ENCODE peak calls at places on chromosomes 1 and 21, in four cellular contexts. B, F, W and P are unnamed samples.

GRCh38 chr1:116529199-116529616 is 41.6 kb downstream of the CD58 start:
- DNase-seq in B (no peak), F (no peak), W (no peak), P (no peak)

GRCh38 chr1:217534566-217534965 is 96.3 kb downstream of the GPATCH2 start:
- DNase-seq in B (no peak), F (no peak), W (no peak), P (no peak)

GRCh38 chr1:67768480-67768879 is 64.8 kb downstream of the GNG12 start:
- DNase-seq in B (no peak), F (no peak), W (no peak), P (no peak)

GRCh38 chr1:19625264-19625663 is 18.8 kb upstream of the NBL1 start:
- DNase-seq in B (no peak), F (no peak), W (no peak), P (no peak)

GRCh38 chr1:24641646-24642151 is 1.4 kb upstream of the SRRM1 start:
- DNase-seq in B (no peak), F (peak; percentile 68), W (peak; percentile 28), P (peak; percentile 30)

GRCh38 chr1:17944606-17945005 is 163.0 kb upstream of the IGSF21 start:
- DNase-seq in B (no peak), F (no peak), W (no peak), P (no peak)

GRCh38 chr1:232752365-232752764 is 52.9 kb upstream of the MAP10 start:
- DNase-seq in B (no peak), F (no peak), W (no peak), P (no peak)

GRCh38 chr1:77536813-77537212 is 145.6 kb downstream of the ZZZ3 start:
- DNase-seq in B (peak; percentile 36), F (no peak), W (peak; percentile 81), P (peak; percentile 90)

GRCh38 chr1:116915182-116915611 is 5.5 kb downstream of the PTGFRN start:
- DNase-seq in B (no peak), F (no peak), W (no peak), P (no peak)

GRCh38 chr1:155168456-155169210 is 4.5 kb downstream of the KRTCAP2 start:
- DNase-seq in B (no peak), F (no peak), W (no peak), P (no peak)

DNA sequence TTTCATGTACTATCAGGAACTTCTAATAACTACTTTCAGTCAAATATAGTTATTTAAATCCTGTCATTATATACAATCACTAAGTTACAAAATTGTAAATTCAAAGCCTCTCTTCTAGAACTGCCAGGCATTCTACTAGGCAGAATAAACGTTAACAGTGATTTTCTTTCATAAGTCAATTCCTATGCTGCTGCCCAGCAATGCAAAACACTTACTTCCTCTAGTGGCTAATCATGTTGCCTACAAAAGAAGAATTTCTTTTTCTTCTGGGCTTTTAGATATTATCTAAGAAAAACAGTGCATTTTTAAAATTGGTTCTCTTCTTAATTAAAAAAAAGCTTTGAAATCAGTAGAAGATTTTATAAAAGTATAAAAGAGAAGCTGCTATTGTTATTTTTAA is 509.8 kb upstream of the ADAMTS5 start:
- DNase-seq in B (no peak), F (no peak), W (peak; percentile 28), P (no peak)
- TF ChIP-seq CTCF in B (no peak), F (peak; percentile 19), W (peak; percentile 10), P (peak; percentile 62)

GRCh38 chr1:28887418-28887834 is 26.9 kb upstream of the EPB41 start:
- DNase-seq in B (no peak), F (peak; percentile 66), W (no peak), P (no peak)
- H3K27ac ChIP-seq in B (peak overlapping the region; percentile 91), F (peak overlapping the region; percentile 87), W (peak overlapping the region; percentile 57), P (peak overlapping the region; percentile 85)

DNA sequence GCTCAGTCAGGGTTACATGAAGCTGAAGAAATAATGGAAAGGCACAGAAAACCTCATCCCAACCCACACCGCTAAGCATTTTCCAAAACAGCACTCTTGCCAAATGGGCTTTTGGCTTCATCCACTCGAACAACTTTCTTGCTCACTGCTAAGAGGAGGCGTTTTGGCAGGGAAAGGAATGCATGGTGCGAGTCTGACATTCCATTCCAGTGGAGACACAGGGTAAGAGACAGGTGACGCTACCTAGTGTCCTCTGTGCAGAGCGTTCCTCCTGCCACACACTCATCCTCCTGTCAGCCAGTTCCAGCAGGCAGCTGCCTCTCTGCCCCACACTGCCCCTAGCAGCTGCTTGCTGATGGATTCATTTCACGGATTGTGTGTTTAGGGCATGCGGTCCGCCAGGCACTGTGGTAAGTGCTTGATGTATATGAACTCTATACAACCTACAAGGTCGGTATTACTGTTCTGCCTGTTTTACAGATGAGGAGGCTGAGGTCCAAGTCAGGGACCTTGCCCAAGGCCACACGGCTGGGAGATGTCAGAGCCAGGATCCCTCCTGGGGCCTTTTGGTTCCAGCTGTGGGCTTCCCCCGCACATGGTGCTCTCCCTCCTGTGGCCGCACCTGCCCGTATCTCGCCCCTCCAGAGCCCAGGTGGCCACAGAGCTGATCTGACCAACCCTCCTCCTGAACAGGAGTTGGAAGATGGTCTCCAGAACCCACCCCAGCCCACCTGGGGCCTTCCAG is 25.7 kb upstream of the BACE2 start:
- DNase-seq in B (peak; percentile 5), F (no peak), W (no peak), P (peak; percentile 96)
- TF ChIP-seq CTCF in B (no peak), F (no peak), W (no peak), P (peak; percentile 51)

DNA sequence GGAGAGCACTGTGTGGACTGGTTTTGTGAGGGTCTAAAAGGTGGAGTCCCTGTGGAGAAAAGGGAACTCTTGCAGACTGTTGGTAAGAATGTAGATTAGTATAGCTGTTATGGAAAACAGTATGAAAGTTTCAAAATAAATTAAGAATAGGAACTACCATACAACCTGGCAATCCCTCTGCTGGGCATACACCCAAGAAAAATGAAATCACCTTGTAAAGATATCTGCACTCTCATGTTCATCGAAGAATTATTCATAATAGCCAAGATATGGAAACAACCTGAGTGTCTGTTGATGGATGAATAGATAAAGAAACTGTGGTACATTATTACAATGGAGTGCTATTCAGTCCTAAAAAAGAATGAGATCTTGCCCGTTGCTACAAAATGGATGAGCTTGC is 109.6 kb downstream of the TBX19 start:
- DNase-seq in B (no peak), F (no peak), W (no peak), P (no peak)
- H3K27ac ChIP-seq in B (no peak overlapping the region), F (no peak overlapping the region), W (no peak overlapping the region), P (no peak overlapping the region)

GRCh38 chr1:179447489-179447888 is 81.7 kb downstream of the AXDND1 start:
- DNase-seq in B (peak; percentile 44), F (no peak), W (peak; percentile 4), P (no peak)
- TF ChIP-seq CTCF in B (peak; percentile 21), F (peak; percentile 33), W (peak; percentile 28), P (peak; percentile 47)